ENCODE peak calls at places on chromosomes 4 and X, in four cellular contexts. One of them, this sample, is unnamed.

GRCh38 chrX:106898462-106898861 is 4.7 kb downstream of the RIPPLY1 start:
- DNase-seq in PC-3: peak
- DNase-seq in occipital lobe: no peak
- DNase-seq in activated T-helper 1 cell treated with Interleukin-2 at 50 U/mL for 16 hours: no peak
- DNase-seq in this sample: no peak

GRCh38 chrX:53287493-53288138 is 6.2 kb upstream of the IQSEC2 start:
- DNase-seq in PC-3: peak
- DNase-seq in occipital lobe: peak
- DNase-seq in activated T-helper 1 cell treated with Interleukin-2 at 50 U/mL for 16 hours: peak
- DNase-seq in this sample: peak

GRCh38 chrX:38426785-38427184 is 74.4 kb downstream of the OTC start:
- DNase-seq in PC-3: peak
- DNase-seq in occipital lobe: no peak
- DNase-seq in activated T-helper 1 cell treated with Interleukin-2 at 50 U/mL for 16 hours: no peak
- DNase-seq in this sample: no peak

GRCh38 chrX:15903186-15903681 is 48.6 kb upstream of the AP1S2 start:
- DNase-seq in activated T-helper 1 cell treated with Interleukin-2 at 50 U/mL for 16 hours: no peak
- DNase-seq in occipital lobe: no peak
- DNase-seq in PC-3: no peak
- DNase-seq in this sample: no peak

GRCh38 chr4:168654206-168655174 is 157.6 kb downstream of the PALLD start:
- DNase-seq in occipital lobe: no peak
- DNase-seq in PC-3: peak
- DNase-seq in activated T-helper 1 cell treated with Interleukin-2 at 50 U/mL for 16 hours: no peak
- DNase-seq in this sample: no peak

GRCh38 chr4:11467931-11468330 is 39.2 kb upstream of the HS3ST1 start:
- DNase-seq in PC-3: no peak
- DNase-seq in activated T-helper 1 cell treated with Interleukin-2 at 50 U/mL for 16 hours: no peak
- DNase-seq in occipital lobe: no peak
- DNase-seq in this sample: no peak

GRCh38 chr4:184398741-184399504 is 75.4 kb downstream of the IRF2 start:
- DNase-seq in occipital lobe: no peak
- DNase-seq in activated T-helper 1 cell treated with Interleukin-2 at 50 U/mL for 16 hours: no peak
- DNase-seq in PC-3: no peak
- DNase-seq in this sample: no peak

GRCh38 chr4:185859106-185859505 is 47.1 kb upstream of the SORBS2 start:
- DNase-seq in occipital lobe: no peak
- DNase-seq in PC-3: no peak
- DNase-seq in activated T-helper 1 cell treated with Interleukin-2 at 50 U/mL for 16 hours: no peak
- DNase-seq in this sample: no peak

GRCh38 chr4:139973015-139973414 is 181.0 kb downstream of the MAML3 start:
- DNase-seq in occipital lobe: no peak
- DNase-seq in activated T-helper 1 cell treated with Interleukin-2 at 50 U/mL for 16 hours: no peak
- DNase-seq in PC-3: no peak
- DNase-seq in this sample: no peak

GRCh38 chr4:172975651-172976229 is 192.9 kb upstream of the GALNT7 start:
- DNase-seq in PC-3: no peak
- DNase-seq in activated T-helper 1 cell treated with Interleukin-2 at 50 U/mL for 16 hours: no peak
- DNase-seq in occipital lobe: no peak
- DNase-seq in this sample: no peak